ENCODE peak calls at places on chromosome 17, in four cellular contexts. B, K, U and V are unnamed samples.

GRCh38 chr17:55086635-55087058 is 118.1 kb downstream of the STXBP4 start:
- DNase-seq in U (no peak), K (peak; percentile 75), B (no peak), V (peak; percentile 4)

GRCh38 chr17:3735515-3735914 is 11.8 kb downstream of the HASPIN start:
- DNase-seq in U (no peak), B (no peak), K (no peak), V (no peak)

GRCh38 chr17:70405492-70406220 is 236.3 kb downstream of the KCNJ2 start:
- DNase-seq in B (no peak), K (peak; percentile 93), U (peak; percentile 71), V (peak; percentile 32)

GRCh38 chr17:76394166-76394565 is 9.8 kb downstream of the SPHK1 start:
- DNase-seq in K (peak; percentile 48), U (no peak), B (no peak), V (no peak)

GRCh38 chr17:41785091-41785875 is 1.2 kb downstream of the JUP start:
- DNase-seq in B (peak; percentile 94), U (no peak), K (peak; percentile 75), V (no peak)

GRCh38 chr17:3896108-3897099 is 3.6 kb upstream of the CAMKK1 start:
- DNase-seq in U (no peak), B (no peak), K (no peak), V (no peak)

GRCh38 chr17:81503619-81504018 is 9.0 kb downstream of the ACTG1 start:
- DNase-seq in K (no peak), U (no peak), B (no peak), V (no peak)

GRCh38 chr17:82608816-82609215 is 39.4 kb downstream of the WDR45B start:
- DNase-seq in B (no peak), K (no peak), U (no peak), V (no peak)

GRCh38 chr17:37737971-37738370 is 6.9 kb downstream of the HNF1B start:
- DNase-seq in B (no peak), K (no peak), U (no peak), V (no peak)

GRCh38 chr17:81328925-81329278 is 33.8 kb upstream of the SLC38A10 start:
- DNase-seq in B (no peak), K (peak; percentile 37), U (peak; percentile 50), V (no peak)

DNA sequence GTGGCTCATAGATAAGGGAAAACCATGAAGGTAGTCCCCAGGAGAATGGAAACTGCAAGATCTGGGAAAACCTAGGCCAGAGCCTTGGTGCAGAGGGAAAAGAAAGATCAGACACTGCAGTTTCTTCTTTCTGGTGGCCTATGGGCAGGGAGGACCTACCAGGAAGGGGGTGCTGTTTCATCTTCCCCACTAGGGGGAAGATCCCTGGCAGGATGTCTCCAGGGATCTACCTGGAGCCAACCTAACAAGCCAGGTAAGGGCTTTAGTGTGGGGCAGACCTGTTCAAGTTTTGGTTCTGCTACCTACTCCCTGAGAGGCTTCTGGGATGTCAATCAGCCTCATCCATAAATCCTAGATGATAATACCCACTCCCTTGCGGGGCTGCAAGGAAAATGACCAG is 21.4 kb downstream of the TOM1L2 start:
- DNase-seq in B (no peak), K (no peak), U (peak; percentile 54), V (no peak)
- TF ChIP-seq CTCF in B (peak; percentile 22), K (peak; percentile 69), U (no peak), V (peak; percentile 69)

GRCh38 chr17:40443988-40444899 is 994 bp downstream of the IGFBP4 start:
- DNase-seq in U (no peak), K (peak; percentile 46), B (no peak), V (no peak)
- H3K4me2 ChIP-seq in U (peak overlapping the region; percentile 91), K (peak overlapping the region; percentile 96), B (peak overlapping the region; percentile 89), V (peak overlapping the region; percentile 74)

GRCh38 chr17:27868565-27868964 is 24.6 kb downstream of the LYRM9 start:
- DNase-seq in U (no peak), K (no peak), B (no peak), V (no peak)
- TF ChIP-seq CTCF in U (no peak), K (no peak), B (no peak), V (no peak)

DNA sequence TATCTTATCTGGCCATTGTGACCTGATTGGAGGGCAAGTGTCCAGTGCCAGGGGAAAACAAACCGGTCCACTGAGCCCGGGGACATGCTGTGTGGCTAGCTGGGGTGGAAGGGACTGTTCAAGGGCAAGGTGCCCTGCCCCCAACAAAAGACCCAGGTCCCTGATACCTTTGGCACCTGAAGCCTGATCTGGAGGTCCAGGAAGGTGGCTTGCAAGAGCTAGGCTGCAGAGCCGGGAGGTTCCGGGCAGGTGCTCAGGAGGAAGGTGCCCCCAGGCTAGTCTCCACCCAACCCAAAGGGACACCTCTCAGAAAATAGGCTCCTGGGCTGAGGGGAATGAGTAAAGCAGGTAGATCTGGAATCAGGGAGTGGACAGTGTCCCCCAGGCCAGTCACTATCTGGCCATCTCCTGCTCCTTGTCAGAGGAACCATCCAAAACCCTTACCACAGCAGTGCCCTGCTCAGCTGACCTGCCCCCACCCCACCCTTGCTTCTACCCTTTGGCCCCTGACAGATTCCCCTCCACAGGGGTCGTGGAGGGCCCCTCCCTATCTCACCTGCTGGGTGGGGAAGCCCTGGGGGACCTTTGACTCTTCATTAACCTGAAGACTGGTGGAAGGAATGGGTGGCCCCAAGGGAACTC is 6.2 kb downstream of the NAT9 start:
- DNase-seq in U (no peak), B (no peak), K (no peak), V (no peak)
- H3K4me2 ChIP-seq in U (no peak overlapping the region), B (no peak overlapping the region), K (no peak overlapping the region), V (no peak overlapping the region)

DNA sequence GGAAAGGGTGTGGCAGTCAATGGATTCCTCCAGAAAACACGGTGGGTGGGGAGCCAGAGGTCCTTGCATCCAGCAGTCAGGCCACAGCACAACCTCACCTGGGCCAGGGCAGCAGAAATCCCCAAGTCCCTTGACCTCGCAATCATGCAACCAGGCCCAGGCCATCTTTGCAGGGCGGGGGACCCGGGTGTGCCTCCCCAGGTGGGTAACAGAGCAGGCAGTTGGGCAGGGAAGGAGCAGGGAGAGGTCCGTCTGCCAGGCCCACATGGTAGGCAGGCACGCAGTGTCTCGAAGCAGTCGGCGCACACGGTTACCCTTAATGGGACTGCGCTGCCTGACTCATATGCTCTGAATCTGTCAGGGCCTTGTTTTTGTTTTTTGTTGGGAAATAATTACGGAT is 153.0 kb downstream of the RBFOX3 start:
- DNase-seq in B (no peak), U (no peak), K (no peak), V (no peak)
- TF ChIP-seq CTCF in B (no peak), U (no peak), K (no peak), V (no peak)

DNA sequence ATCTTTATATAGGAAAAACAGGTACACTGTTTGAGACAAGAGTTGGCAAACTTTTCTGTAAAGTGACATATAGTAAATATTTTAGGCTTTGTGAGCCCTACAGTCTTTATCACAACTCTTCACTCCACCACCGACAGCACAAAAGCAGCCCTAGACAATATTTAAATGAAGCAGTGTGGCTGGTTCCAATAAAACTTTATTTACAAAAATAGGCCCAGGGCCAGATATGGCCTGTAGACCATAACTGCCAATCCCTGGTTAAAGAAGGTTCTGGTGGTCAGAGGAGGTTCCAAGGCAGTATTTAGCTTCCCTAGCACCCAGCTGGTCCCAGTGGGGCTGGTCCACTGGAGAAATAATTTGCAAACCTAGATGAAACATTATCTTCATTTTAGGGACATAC is 3.6 kb downstream of the FAM117A start:
- DNase-seq in U (no peak), K (no peak), B (no peak), V (no peak)
- H3K4me2 ChIP-seq in U (no peak overlapping the region), K (no peak overlapping the region), B (no peak overlapping the region), V (no peak overlapping the region)